ENCODE peak calls at places on chromosome 1, in nine cellular contexts. A is heart left ventricle, X is AG09309, J is Calu3, D is fibroblast of villous mesenchyme, R is brain microvascular endothelial cell, Y is fibroblast of the aortic adventitia, Z is cardiac fibroblast, B is stomach. M is an unnamed sample.

GRCh38 chr1:52008074-52008809 is 17.7 kb upstream of the RAB3B start:
- DNase-seq in A (no peak), B (no peak), J (no peak), Z (no peak), R (no peak), D (no peak), Y (no peak), X (no peak), M (no peak)

GRCh38 chr1:175191654-175192053 is 922 bp downstream of the KIAA0040 start:
- DNase-seq in X (no peak), Y (peak; percentile 3), Z (peak; percentile 4), R (no peak), B (no peak), A (no peak), D (peak; percentile 45), J (peak; percentile 21), M (peak; percentile 21)

GRCh38 chr1:117573386-117574040 is 32.3 kb upstream of the TENT5C start:
- DNase-seq in X (no peak), D (no peak), A (peak; percentile 5), J (no peak), Y (peak; percentile 10), Z (peak; percentile 1), B (no peak), R (peak; percentile 38), M (peak; percentile 82)

GRCh38 chr1:192904438-192904895 is 95.6 kb downstream of the RGS2 start:
- DNase-seq in B (no peak), D (peak; percentile 86), Z (peak; percentile 97), Y (peak; percentile 96), X (peak; percentile 42), A (peak; percentile 8), J (peak; percentile 10), R (peak; percentile 90), M (peak; percentile 56)

GRCh38 chr1:45148209-45148608 is 58.2 kb downstream of the ZSWIM5 start:
- DNase-seq in X (no peak), R (no peak), J (no peak), Y (no peak), D (no peak), A (no peak), B (no peak), Z (peak; percentile 29), M (no peak)

GRCh38 chr1:39310015-39310414 is 105.5 kb downstream of the MACF1 start:
- DNase-seq in R (no peak), J (no peak), B (no peak), D (no peak), A (no peak), Z (no peak), Y (no peak), X (no peak), M (no peak)

GRCh38 chr1:231410041-231410591 is 12.0 kb downstream of the EGLN1 start:
- DNase-seq in Z (peak; percentile 64), J (no peak), R (no peak), B (no peak), X (no peak), D (peak; percentile 61), Y (peak; percentile 59), A (no peak), M (no peak)

GRCh38 chr1:69523032-69523431 is 44.7 kb upstream of the LRRC7 start:
- DNase-seq in D (peak; percentile 95), A (no peak), J (no peak), X (peak; percentile 43), Y (no peak), B (no peak), Z (peak; percentile 70), R (peak; percentile 87), M (no peak)

DNA sequence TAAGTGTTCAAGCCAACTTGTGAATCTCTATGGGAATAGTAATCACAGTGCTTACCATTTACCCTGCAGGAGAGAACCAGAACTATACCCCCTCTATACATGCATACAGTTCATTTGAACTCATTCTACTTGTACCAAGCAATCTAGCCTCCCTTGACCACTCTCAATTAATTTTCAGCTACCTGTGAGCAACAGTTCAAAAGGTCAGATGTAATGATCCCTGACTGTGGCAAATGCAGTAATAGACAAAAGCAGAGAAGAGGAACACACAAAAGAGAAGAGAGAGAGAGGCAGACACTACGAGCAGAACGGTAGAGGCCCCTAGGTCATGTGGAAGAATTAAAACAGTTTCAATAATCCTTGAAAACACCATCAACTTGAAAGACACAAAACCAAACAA is 52.8 kb downstream of the FMO4 start:
- DNase-seq in Y (no peak), R (no peak), A (no peak), J (no peak), B (no peak), X (no peak), D (no peak), Z (no peak), M (no peak)
- TF ChIP-seq CTCF in Y (no peak), R (no peak), A (no peak), J (no peak), B (no peak), X (no peak), D (no peak), Z (no peak), M (no peak)

GRCh38 chr1:17700981-17701870 is 53.9 kb upstream of the ACTL8 start:
- DNase-seq in B (no peak), R (no peak), A (no peak), D (no peak), Z (no peak), Y (no peak), X (no peak), J (no peak), M (no peak)

GRCh38 chr1:17692645-17693044 is 62.5 kb upstream of the ACTL8 start:
- DNase-seq in Y (no peak), X (no peak), A (no peak), D (no peak), J (no peak), Z (no peak), R (no peak), B (no peak), M (no peak)

GRCh38 chr1:17700363-17700762 is 54.8 kb upstream of the ACTL8 start:
- DNase-seq in B (no peak), R (no peak), A (no peak), X (no peak), J (no peak), Y (no peak), D (no peak), Z (no peak), M (no peak)

GRCh38 chr1:17691147-17691634 is 63.9 kb upstream of the ACTL8 start:
- DNase-seq in J (no peak), B (no peak), X (no peak), D (no peak), A (no peak), Y (no peak), Z (no peak), R (no peak), M (no peak)

DNA sequence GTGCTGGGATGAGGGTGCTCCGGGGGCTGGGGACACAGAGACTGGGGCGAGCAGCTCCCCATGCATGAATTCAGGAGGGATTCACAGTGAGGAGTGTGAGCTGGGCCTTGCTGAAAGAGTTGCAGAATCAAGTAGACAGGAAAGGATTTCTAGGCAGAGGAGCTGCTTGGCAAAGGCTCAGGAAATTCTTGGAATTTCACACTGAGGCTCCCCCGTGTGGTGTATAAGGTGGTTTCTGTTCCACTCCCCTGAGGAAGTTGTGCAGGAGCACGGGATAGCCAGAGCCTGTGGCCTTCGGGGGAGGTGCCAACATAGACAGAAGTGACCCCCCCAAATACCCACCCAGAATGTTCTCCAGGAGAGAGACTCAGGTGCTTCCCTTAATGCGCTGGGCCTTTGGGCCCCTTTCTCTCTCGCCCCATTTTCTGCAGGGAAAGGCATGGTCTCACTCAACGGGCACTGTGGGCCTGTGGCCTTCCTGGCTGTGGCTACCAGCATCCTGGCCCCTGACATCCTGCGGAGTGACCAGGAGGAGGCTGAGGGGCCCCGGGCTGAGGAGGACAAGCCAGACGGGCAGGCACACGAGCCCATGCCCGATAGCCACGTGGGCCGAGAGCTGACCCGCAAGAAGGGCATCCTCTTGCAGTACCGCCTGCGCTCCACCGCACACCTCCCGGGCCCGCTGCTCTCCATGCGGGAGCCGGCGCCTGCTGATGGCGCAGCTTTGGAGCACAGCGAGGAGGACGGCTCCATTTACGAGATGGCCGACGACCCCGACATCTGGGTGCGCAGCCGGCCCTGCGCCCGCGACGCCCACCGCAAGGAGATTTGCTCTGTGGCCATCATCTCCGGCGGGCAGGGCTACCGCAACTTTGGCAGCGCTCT is 58.5 kb upstream of the ACTL8 start:
- DNase-seq in B (no peak), D (peak; percentile 67), R (peak; percentile 63), Y (peak; percentile 79), X (peak; percentile 24), J (no peak), A (peak; percentile 28), Z (peak; percentile 72), M (peak; percentile 73)
- TF ChIP-seq CTCF in B (no peak), D (peak; percentile 49), R (peak; percentile 72), Y (peak; percentile 51), X (peak; percentile 45), J (no peak), A (peak; percentile 25), Z (peak; percentile 40), M (peak; percentile 33)

GRCh38 chr1:43969746-43970466 is at the start of gene DPH2:
- DNase-seq in R (peak; percentile 99), X (peak; percentile 86), D (peak; percentile 97), Z (peak; percentile 97), J (peak; percentile 94), A (peak; percentile 98), B (peak; percentile 97), Y (peak; percentile 96), M (peak; percentile 96)
- TF ChIP-seq CTCF in R (peak; percentile 32), X (peak; percentile 6), D (peak; percentile 7), Z (peak; percentile 5), J (no peak), A (no peak), B (peak; percentile 3), Y (no peak), M (no peak)

DNA sequence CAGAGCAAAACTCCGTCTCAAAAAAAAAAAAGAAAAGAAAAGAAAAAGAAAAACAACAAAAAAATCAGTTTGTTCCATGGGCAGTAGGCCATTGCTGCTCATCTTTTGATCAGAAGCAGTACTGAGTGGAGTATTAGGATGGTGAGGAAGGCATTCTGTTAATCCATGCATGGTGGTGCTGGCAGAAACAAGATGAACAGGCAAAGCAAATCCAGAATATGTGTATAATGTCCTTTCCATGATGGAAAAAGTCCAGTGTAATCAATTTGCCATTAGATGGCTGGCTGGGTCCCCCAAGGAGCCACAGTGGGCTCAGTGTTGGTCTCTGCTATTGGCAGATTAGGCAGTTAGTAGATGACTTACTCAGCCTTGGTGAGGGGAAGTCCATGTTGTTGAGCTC is 23.2 kb downstream of the H3-3A start:
- DNase-seq in B (no peak), R (no peak), D (no peak), J (no peak), Z (no peak), X (no peak), Y (no peak), A (no peak), M (no peak)
- TF ChIP-seq CTCF in B (no peak), R (no peak), D (no peak), J (no peak), Z (no peak), X (no peak), Y (no peak), A (no peak), M (no peak)

DNA sequence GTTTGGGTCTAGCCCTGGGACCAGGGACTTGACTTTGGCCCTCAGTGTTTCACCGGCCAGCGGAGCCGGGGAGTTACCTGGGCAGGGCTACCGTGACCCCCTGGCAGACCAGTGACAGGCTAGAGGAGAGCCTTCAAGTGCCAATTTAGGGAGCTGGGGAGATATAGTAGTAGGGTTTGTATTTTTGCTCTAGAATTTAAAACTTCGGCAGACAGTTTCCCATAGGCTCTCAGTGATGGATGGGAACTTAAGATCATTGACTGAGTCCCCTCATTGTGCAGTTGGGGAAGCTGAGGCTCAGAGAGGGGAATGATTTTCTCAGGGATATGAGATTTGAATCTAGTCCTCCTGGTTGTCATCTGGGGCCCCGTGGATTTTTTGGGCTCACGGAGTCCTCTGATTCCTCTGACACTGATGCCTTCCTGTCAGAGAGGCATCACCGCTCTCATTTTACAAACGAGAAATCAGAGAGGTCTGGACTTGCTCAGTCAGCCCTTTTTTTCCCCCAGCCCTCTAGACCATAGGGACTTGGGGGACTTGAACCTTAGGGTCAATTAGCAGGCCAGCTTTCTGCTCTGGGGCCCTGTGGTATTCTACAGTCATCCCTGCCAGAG is 58.3 kb upstream of the ACOT11 start:
- DNase-seq in B (no peak), X (no peak), Y (no peak), A (no peak), R (no peak), J (no peak), D (no peak), Z (no peak), M (no peak)
- TF ChIP-seq CTCF in B (no peak), X (no peak), Y (no peak), A (no peak), R (no peak), J (no peak), D (no peak), Z (no peak), M (no peak)

M was measured in adrenal gland.